ENCODE peak calls at places on chromosomes 2 and 18, in eight cellular contexts. One of them, this sample, is unnamed.

GRCh38 chr2:113157108-113157896 is 16.5 kb upstream of the PSD4 start:
- DNase-seq in AG09309: no peak
- DNase-seq in A549: no peak
- DNase-seq in G401: no peak
- DNase-seq in cardiac muscle cell: peak
- DNase-seq in neural progenitor cell: peak
- DNase-seq in NT2/D1: no peak
- DNase-seq in activated CD4-positive, alpha-beta T cell treated with anti-CD3 and anti-CD28 coated beads for 24 hours: no peak
- DNase-seq in this sample: no peak

GRCh38 chr2:111705711-111706323 is 178.2 kb downstream of the ANAPC1 start:
- DNase-seq in AG09309: no peak
- DNase-seq in A549: peak
- DNase-seq in G401: no peak
- DNase-seq in cardiac muscle cell: peak
- DNase-seq in neural progenitor cell: peak
- DNase-seq in NT2/D1: peak
- DNase-seq in activated CD4-positive, alpha-beta T cell treated with anti-CD3 and anti-CD28 coated beads for 24 hours: peak
- DNase-seq in this sample: peak

GRCh38 chr18:38367473-38367872 is 801.9 kb upstream of the CELF4 start:
- DNase-seq in AG09309: no peak
- DNase-seq in A549: no peak
- DNase-seq in G401: no peak
- DNase-seq in cardiac muscle cell: no peak
- DNase-seq in neural progenitor cell: no peak
- DNase-seq in NT2/D1: no peak
- DNase-seq in activated CD4-positive, alpha-beta T cell treated with anti-CD3 and anti-CD28 coated beads for 24 hours: no peak
- DNase-seq in this sample: no peak

GRCh38 chr2:31205186-31205585 is 12.1 kb downstream of the CAPN14 start:
- DNase-seq in AG09309: no peak
- DNase-seq in A549: no peak
- DNase-seq in G401: peak
- DNase-seq in cardiac muscle cell: no peak
- DNase-seq in neural progenitor cell: no peak
- DNase-seq in NT2/D1: no peak
- DNase-seq in activated CD4-positive, alpha-beta T cell treated with anti-CD3 and anti-CD28 coated beads for 24 hours: no peak
- DNase-seq in this sample: no peak

GRCh38 chr18:8287184-8287885 is 321.9 kb upstream of the RAB12 start:
- DNase-seq in AG09309: no peak
- DNase-seq in A549: no peak
- DNase-seq in G401: no peak
- DNase-seq in cardiac muscle cell: no peak
- DNase-seq in neural progenitor cell: no peak
- DNase-seq in NT2/D1: no peak
- DNase-seq in activated CD4-positive, alpha-beta T cell treated with anti-CD3 and anti-CD28 coated beads for 24 hours: no peak
- DNase-seq in this sample: no peak

GRCh38 chr2:89767581-89768435 is 1076.3 kb downstream of the RPIA start:
- DNase-seq in AG09309: no peak
- DNase-seq in A549: no peak
- DNase-seq in G401: no peak
- DNase-seq in cardiac muscle cell: no peak
- DNase-seq in neural progenitor cell: no peak
- DNase-seq in NT2/D1: no peak
- DNase-seq in activated CD4-positive, alpha-beta T cell treated with anti-CD3 and anti-CD28 coated beads for 24 hours: no peak
- DNase-seq in this sample: no peak

GRCh38 chr18:9950289-9951016 is 36.6 kb downstream of the VAPA start:
- DNase-seq in AG09309: no peak
- DNase-seq in A549: no peak
- DNase-seq in G401: peak
- DNase-seq in cardiac muscle cell: peak
- DNase-seq in neural progenitor cell: no peak
- DNase-seq in NT2/D1: no peak
- DNase-seq in activated CD4-positive, alpha-beta T cell treated with anti-CD3 and anti-CD28 coated beads for 24 hours: no peak
- DNase-seq in this sample: no peak

GRCh38 chr2:72827999-72828646 is 2.3 kb upstream of the EXOC6B start:
- DNase-seq in AG09309: no peak
- DNase-seq in A549: no peak
- DNase-seq in G401: no peak
- DNase-seq in cardiac muscle cell: peak
- DNase-seq in neural progenitor cell: no peak
- DNase-seq in NT2/D1: peak
- DNase-seq in activated CD4-positive, alpha-beta T cell treated with anti-CD3 and anti-CD28 coated beads for 24 hours: no peak
- DNase-seq in this sample: no peak

GRCh38 chr2:62292190-62292589 is 96.3 kb downstream of the B3GNT2 start:
- DNase-seq in AG09309: no peak
- DNase-seq in A549: no peak
- DNase-seq in G401: peak
- DNase-seq in cardiac muscle cell: peak
- DNase-seq in neural progenitor cell: no peak
- DNase-seq in NT2/D1: no peak
- DNase-seq in activated CD4-positive, alpha-beta T cell treated with anti-CD3 and anti-CD28 coated beads for 24 hours: no peak
- DNase-seq in this sample: no peak

GRCh38 chr18:33440011-33440383 is 524 bp downstream of the CCDC178 start:
- DNase-seq in AG09309: no peak
- DNase-seq in A549: peak
- DNase-seq in G401: peak
- DNase-seq in cardiac muscle cell: peak
- DNase-seq in neural progenitor cell: peak
- DNase-seq in NT2/D1: peak
- DNase-seq in activated CD4-positive, alpha-beta T cell treated with anti-CD3 and anti-CD28 coated beads for 24 hours: no peak
- DNase-seq in this sample: peak

GRCh38 chr2:47946593-47946992 is 40.3 kb upstream of the FBXO11 start:
- DNase-seq in AG09309: no peak
- DNase-seq in A549: no peak
- DNase-seq in G401: no peak
- DNase-seq in cardiac muscle cell: peak
- DNase-seq in neural progenitor cell: no peak
- DNase-seq in NT2/D1: no peak
- DNase-seq in activated CD4-positive, alpha-beta T cell treated with anti-CD3 and anti-CD28 coated beads for 24 hours: no peak
- DNase-seq in this sample: no peak

GRCh38 chr18:50820901-50821520 is 1.2 kb upstream of the MRO start:
- DNase-seq in AG09309: no peak
- DNase-seq in A549: no peak
- DNase-seq in G401: peak
- DNase-seq in cardiac muscle cell: no peak
- DNase-seq in neural progenitor cell: no peak
- DNase-seq in NT2/D1: no peak
- DNase-seq in activated CD4-positive, alpha-beta T cell treated with anti-CD3 and anti-CD28 coated beads for 24 hours: no peak
- DNase-seq in this sample: no peak

GRCh38 chr2:85303780-85304531 is 23.8 kb downstream of the TGOLN2 start:
- DNase-seq in AG09309: no peak
- DNase-seq in A549: no peak
- DNase-seq in G401: peak
- DNase-seq in cardiac muscle cell: no peak
- DNase-seq in neural progenitor cell: no peak
- DNase-seq in NT2/D1: no peak
- DNase-seq in activated CD4-positive, alpha-beta T cell treated with anti-CD3 and anti-CD28 coated beads for 24 hours: no peak
- DNase-seq in this sample: no peak

GRCh38 chr2:14749869-14750268 is 117.4 kb downstream of the LRATD1 start:
- DNase-seq in AG09309: no peak
- DNase-seq in A549: no peak
- DNase-seq in G401: no peak
- DNase-seq in cardiac muscle cell: no peak
- DNase-seq in neural progenitor cell: no peak
- DNase-seq in NT2/D1: no peak
- DNase-seq in activated CD4-positive, alpha-beta T cell treated with anti-CD3 and anti-CD28 coated beads for 24 hours: no peak
- DNase-seq in this sample: no peak

GRCh38 chr18:35362531-35362930 is 14.6 kb downstream of the ZNF396 start:
- DNase-seq in AG09309: no peak
- DNase-seq in A549: no peak
- DNase-seq in G401: no peak
- DNase-seq in cardiac muscle cell: no peak
- DNase-seq in neural progenitor cell: no peak
- DNase-seq in NT2/D1: no peak
- DNase-seq in activated CD4-positive, alpha-beta T cell treated with anti-CD3 and anti-CD28 coated beads for 24 hours: no peak
- DNase-seq in this sample: no peak

GRCh38 chr18:40357536-40357935 is 1597.5 kb upstream of the PIK3C3 start:
- DNase-seq in AG09309: no peak
- DNase-seq in A549: no peak
- DNase-seq in G401: no peak
- DNase-seq in cardiac muscle cell: no peak
- DNase-seq in neural progenitor cell: no peak
- DNase-seq in NT2/D1: no peak
- DNase-seq in activated CD4-positive, alpha-beta T cell treated with anti-CD3 and anti-CD28 coated beads for 24 hours: no peak
- DNase-seq in this sample: no peak

GRCh38 chr18:24727685-24728084 is 267.2 kb downstream of the HRH4 start:
- DNase-seq in AG09309: no peak
- DNase-seq in A549: no peak
- DNase-seq in G401: peak
- DNase-seq in cardiac muscle cell: no peak
- DNase-seq in neural progenitor cell: peak
- DNase-seq in NT2/D1: no peak
- DNase-seq in activated CD4-positive, alpha-beta T cell treated with anti-CD3 and anti-CD28 coated beads for 24 hours: no peak
- DNase-seq in this sample: no peak

GRCh38 chr2:237060518-237061312 is 25.0 kb upstream of the COPS8 start:
- DNase-seq in AG09309: no peak
- DNase-seq in A549: peak
- DNase-seq in G401: peak
- DNase-seq in cardiac muscle cell: peak
- DNase-seq in neural progenitor cell: peak
- DNase-seq in NT2/D1: peak
- DNase-seq in activated CD4-positive, alpha-beta T cell treated with anti-CD3 and anti-CD28 coated beads for 24 hours: no peak
- DNase-seq in this sample: peak

GRCh38 chr18:5058768-5059539 is 138.1 kb downstream of the AKAIN1 start:
- DNase-seq in AG09309: no peak
- DNase-seq in A549: no peak
- DNase-seq in G401: peak
- DNase-seq in cardiac muscle cell: no peak
- DNase-seq in neural progenitor cell: no peak
- DNase-seq in NT2/D1: no peak
- DNase-seq in activated CD4-positive, alpha-beta T cell treated with anti-CD3 and anti-CD28 coated beads for 24 hours: no peak
- DNase-seq in this sample: no peak

GRCh38 chr2:71833855-71834554 is 313.7 kb downstream of the CYP26B1 start:
- DNase-seq in AG09309: peak
- DNase-seq in A549: no peak
- DNase-seq in G401: no peak
- DNase-seq in cardiac muscle cell: peak
- DNase-seq in neural progenitor cell: no peak
- DNase-seq in NT2/D1: no peak
- DNase-seq in activated CD4-positive, alpha-beta T cell treated with anti-CD3 and anti-CD28 coated beads for 24 hours: no peak
- DNase-seq in this sample: no peak

GRCh38 chr2:2542966-2543555 is 212.0 kb upstream of the MYT1L start:
- DNase-seq in AG09309: no peak
- DNase-seq in A549: no peak
- DNase-seq in G401: no peak
- DNase-seq in cardiac muscle cell: no peak
- DNase-seq in neural progenitor cell: peak
- DNase-seq in NT2/D1: peak
- DNase-seq in activated CD4-positive, alpha-beta T cell treated with anti-CD3 and anti-CD28 coated beads for 24 hours: no peak
- DNase-seq in this sample: no peak

GRCh38 chr18:74682141-74682997 is 84.7 kb downstream of the ZNF407 start:
- DNase-seq in AG09309: no peak
- DNase-seq in A549: no peak
- DNase-seq in G401: peak
- DNase-seq in cardiac muscle cell: peak
- DNase-seq in neural progenitor cell: no peak
- DNase-seq in NT2/D1: no peak
- DNase-seq in activated CD4-positive, alpha-beta T cell treated with anti-CD3 and anti-CD28 coated beads for 24 hours: no peak
- DNase-seq in this sample: no peak

GRCh38 chr2:190740449-190740848 is 91.6 kb downstream of the NAB1 start:
- DNase-seq in AG09309: no peak
- DNase-seq in A549: no peak
- DNase-seq in G401: no peak
- DNase-seq in cardiac muscle cell: no peak
- DNase-seq in neural progenitor cell: no peak
- DNase-seq in NT2/D1: no peak
- DNase-seq in activated CD4-positive, alpha-beta T cell treated with anti-CD3 and anti-CD28 coated beads for 24 hours: no peak
- DNase-seq in this sample: no peak

GRCh38 chr18:56162316-56162715 is 476.1 kb downstream of the TXNL1 start:
- DNase-seq in AG09309: no peak
- DNase-seq in A549: no peak
- DNase-seq in G401: no peak
- DNase-seq in cardiac muscle cell: peak
- DNase-seq in neural progenitor cell: no peak
- DNase-seq in NT2/D1: no peak
- DNase-seq in activated CD4-positive, alpha-beta T cell treated with anti-CD3 and anti-CD28 coated beads for 24 hours: no peak
- DNase-seq in this sample: no peak

GRCh38 chr2:21782866-21783265 is 659.1 kb downstream of the TDRD15 start:
- DNase-seq in AG09309: no peak
- DNase-seq in A549: no peak
- DNase-seq in G401: no peak
- DNase-seq in cardiac muscle cell: no peak
- DNase-seq in neural progenitor cell: no peak
- DNase-seq in NT2/D1: no peak
- DNase-seq in activated CD4-positive, alpha-beta T cell treated with anti-CD3 and anti-CD28 coated beads for 24 hours: no peak
- DNase-seq in this sample: no peak

GRCh38 chr18:48893061-48893558 is 57.7 kb downstream of the SMAD7 start:
- DNase-seq in AG09309: no peak
- DNase-seq in A549: no peak
- DNase-seq in G401: no peak
- DNase-seq in cardiac muscle cell: no peak
- DNase-seq in neural progenitor cell: no peak
- DNase-seq in NT2/D1: no peak
- DNase-seq in activated CD4-positive, alpha-beta T cell treated with anti-CD3 and anti-CD28 coated beads for 24 hours: no peak
- DNase-seq in this sample: no peak

GRCh38 chr2:186950694-186951093 is 101.7 kb upstream of the ZSWIM2 start:
- DNase-seq in AG09309: peak
- DNase-seq in A549: no peak
- DNase-seq in G401: no peak
- DNase-seq in cardiac muscle cell: no peak
- DNase-seq in neural progenitor cell: no peak
- DNase-seq in NT2/D1: no peak
- DNase-seq in activated CD4-positive, alpha-beta T cell treated with anti-CD3 and anti-CD28 coated beads for 24 hours: no peak
- DNase-seq in this sample: no peak

GRCh38 chr2:80062298-80062697 is 242.3 kb downstream of the LRRTM1 start:
- DNase-seq in AG09309: no peak
- DNase-seq in A549: no peak
- DNase-seq in G401: no peak
- DNase-seq in cardiac muscle cell: no peak
- DNase-seq in neural progenitor cell: no peak
- DNase-seq in NT2/D1: no peak
- DNase-seq in activated CD4-positive, alpha-beta T cell treated with anti-CD3 and anti-CD28 coated beads for 24 hours: no peak
- DNase-seq in this sample: no peak

GRCh38 chr2:203453858-203454451 is 81.1 kb downstream of the RAPH1 start:
- DNase-seq in AG09309: no peak
- DNase-seq in A549: peak
- DNase-seq in G401: peak
- DNase-seq in cardiac muscle cell: peak
- DNase-seq in neural progenitor cell: peak
- DNase-seq in NT2/D1: peak
- DNase-seq in activated CD4-positive, alpha-beta T cell treated with anti-CD3 and anti-CD28 coated beads for 24 hours: peak
- DNase-seq in this sample: no peak